ENCODE peak calls at places on chromosomes 3 and 15, in ten cellular contexts. Q, B, C, A, G, E, Y, F, M and J are unnamed samples.

GRCh38 chr3:40920041-40920440 is 279.3 kb upstream of the CTNNB1 start:
- DNase-seq in Q (no peak), B (no peak), C (no peak), A (no peak), G (no peak), E (no peak), Y (no peak), F (no peak), M (no peak), J (no peak)

GRCh38 chr15:28890711-28891495 is 5.1 kb downstream of the APBA2 start:
- DNase-seq in Q (no peak), B (no peak), C (no peak), A (no peak), G (no peak), E (no peak), Y (no peak), F (no peak), M (no peak), J (no peak)

GRCh38 chr3:51930439-51930838 is 11.3 kb downstream of the RRP9 start:
- DNase-seq in Q (no peak), B (no peak), C (no peak), A (no peak), G (no peak), E (no peak), Y (no peak), F (no peak), M (no peak), J (no peak)

GRCh38 chr3:31610700-31611275 is 78.1 kb downstream of the STT3B start:
- DNase-seq in Q (no peak), B (no peak), C (peak; percentile 19), A (no peak), G (peak; percentile 44), E (no peak), Y (peak; percentile 13), F (peak; percentile 13), M (no peak), J (no peak)

GRCh38 chr3:65483475-65483874 is 555.2 kb downstream of the MAGI1 start:
- DNase-seq in Q (peak; percentile 31), B (peak; percentile 24), C (no peak), A (peak; percentile 83), G (peak; percentile 28), E (peak; percentile 50), Y (peak; percentile 76), F (peak; percentile 89), M (no peak), J (peak; percentile 53)

GRCh38 chr15:42858999-42859789 is 61.4 kb downstream of the TTBK2 start:
- DNase-seq in Q (no peak), B (no peak), C (no peak), A (no peak), G (no peak), E (no peak), Y (no peak), F (no peak), M (no peak), J (no peak)

GRCh38 chr15:70875001-70875782 is 17.0 kb downstream of the THAP10 start:
- DNase-seq in Q (no peak), B (no peak), C (no peak), A (no peak), G (no peak), E (no peak), Y (no peak), F (no peak), M (no peak), J (no peak)

GRCh38 chr3:197554562-197555280 is 1.0 kb downstream of the BDH1 start:
- DNase-seq in Q (peak; percentile 92), B (peak; percentile 92), C (peak; percentile 80), A (peak; percentile 95), G (peak; percentile 84), E (peak; percentile 97), Y (peak; percentile 97), F (peak; percentile 96), M (peak; percentile 92), J (peak; percentile 91)

GRCh38 chr3:129616713-129617112 is 10.2 kb upstream of the PLXND1 start:
- DNase-seq in Q (peak; percentile 54), B (no peak), C (no peak), A (peak; percentile 50), G (no peak), E (no peak), Y (peak; percentile 65), F (no peak), M (no peak), J (no peak)

GRCh38 chr3:50322386-50323091 is at the start of gene HYAL2:
- DNase-seq in Q (peak; percentile 84), B (peak; percentile 89), C (no peak), A (peak; percentile 85), G (no peak), E (no peak), Y (no peak), F (no peak), M (no peak), J (peak; percentile 79)

GRCh38 chr3:117261907-117262518 is 552.4 kb downstream of the TUSC7 start:
- DNase-seq in Q (no peak), B (no peak), C (no peak), A (no peak), G (no peak), E (peak; percentile 33), Y (peak; percentile 56), F (peak; percentile 55), M (no peak), J (no peak)

GRCh38 chr3:56915969-56916586 is 114.3 kb upstream of the ARHGEF3 start:
- DNase-seq in Q (peak; percentile 51), B (no peak), C (no peak), A (peak; percentile 36), G (no peak), E (peak; percentile 49), Y (peak; percentile 30), F (no peak), M (no peak), J (peak; percentile 37)

GRCh38 chr15:71791975-71792374 is 18.4 kb upstream of the NR2E3 start:
- DNase-seq in Q (no peak), B (no peak), C (no peak), A (no peak), G (no peak), E (no peak), Y (no peak), F (no peak), M (no peak), J (no peak)

GRCh38 chr3:62538706-62539356 is 165.5 kb upstream of the FEZF2 start:
- DNase-seq in Q (no peak), B (no peak), C (no peak), A (no peak), G (no peak), E (no peak), Y (no peak), F (no peak), M (no peak), J (no peak)

GRCh38 chr3:152586974-152587373 is 248.0 kb upstream of the P2RY1 start:
- DNase-seq in Q (no peak), B (no peak), C (no peak), A (no peak), G (no peak), E (no peak), Y (no peak), F (no peak), M (no peak), J (no peak)

DNA sequence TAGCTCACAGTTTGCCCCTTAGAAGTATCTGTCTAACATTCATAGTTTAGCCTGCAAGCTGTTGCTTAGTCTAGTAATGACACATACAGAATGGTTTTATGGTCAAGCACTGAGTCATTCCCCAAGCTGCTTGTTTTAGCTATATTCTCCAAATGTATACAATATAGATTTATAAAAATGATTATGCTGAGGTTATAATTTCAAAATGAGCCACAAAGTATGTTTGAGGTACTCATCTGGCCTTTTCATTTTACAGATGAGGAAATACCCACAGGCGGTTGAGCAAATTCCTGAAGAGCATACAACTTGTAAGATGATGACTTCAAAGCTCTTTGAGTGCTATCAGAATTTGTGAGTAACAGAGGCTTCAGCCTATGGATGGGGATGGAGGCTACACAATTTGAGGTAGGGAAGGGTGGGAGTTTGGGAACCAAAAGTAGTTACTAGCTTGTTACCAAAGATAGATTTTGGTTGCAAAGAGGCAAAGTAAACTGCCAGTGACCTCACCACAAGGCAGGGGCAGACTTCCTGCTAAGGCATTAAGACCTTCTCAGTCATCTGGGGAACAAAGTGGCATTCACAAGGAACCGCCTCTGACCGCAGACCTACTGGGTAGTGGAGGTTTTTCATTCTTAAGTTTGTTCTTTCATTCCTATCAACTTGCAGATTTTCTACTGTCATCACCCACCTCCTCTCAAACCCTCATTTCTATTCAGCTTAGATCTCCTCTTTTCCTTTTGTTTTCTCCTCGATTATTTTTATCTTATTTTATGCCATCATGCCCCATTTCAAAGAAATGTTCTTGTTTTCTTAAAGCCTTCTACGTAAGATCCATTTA is 257.2 kb upstream of the NECTIN3 start:
- DNase-seq in Q (no peak), B (no peak), C (no peak), A (no peak), G (no peak), E (peak; percentile 14), Y (no peak), F (no peak), M (no peak), J (no peak)
- H3K27ac ChIP-seq in Q (no peak overlapping the region), B (no peak overlapping the region), C (peak overlapping the region; percentile 53), A (no peak overlapping the region), G (no peak overlapping the region), E (no peak overlapping the region), Y (no peak overlapping the region), F (no peak overlapping the region), M (no peak overlapping the region), J (no peak overlapping the region)

DNA sequence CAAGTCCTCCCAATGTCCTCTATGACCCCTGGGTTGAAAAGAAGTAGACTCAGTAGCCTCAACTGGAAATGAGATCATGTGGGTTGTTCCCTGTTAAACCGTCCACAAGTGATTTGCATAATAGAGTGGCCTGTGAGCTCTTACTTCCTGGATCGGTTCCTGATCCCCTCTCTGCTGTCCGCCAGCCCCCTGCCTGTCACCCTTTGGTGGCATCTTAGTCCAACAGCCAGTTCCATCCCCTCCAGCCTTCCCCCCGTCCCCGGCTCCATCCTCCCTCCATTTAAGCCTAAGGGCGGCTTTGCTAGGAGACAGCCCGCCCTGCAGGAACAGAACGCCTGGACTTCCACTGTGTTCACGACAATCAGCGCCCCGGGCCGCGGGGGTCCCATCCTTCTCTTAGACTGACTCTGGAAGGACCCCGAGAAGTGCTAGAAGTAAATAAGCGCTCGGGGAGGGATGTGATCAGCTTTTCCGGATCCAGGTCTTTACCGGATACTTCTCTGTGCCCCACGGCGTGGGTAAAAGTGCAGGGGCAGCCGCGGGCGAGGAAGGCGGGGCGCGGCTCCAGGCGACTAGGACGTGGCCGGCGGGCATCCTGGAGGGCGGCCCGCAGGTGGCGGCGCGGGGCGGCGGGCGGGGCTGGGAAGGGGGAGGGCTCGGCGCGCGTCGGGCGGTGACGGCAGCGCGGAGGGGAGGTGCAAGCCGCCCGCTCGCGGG is 51.2 kb upstream of the ULK4 start:
- DNase-seq in Q (peak; percentile 56), B (peak; percentile 75), C (peak; percentile 56), A (peak; percentile 85), G (peak; percentile 32), E (peak; percentile 86), Y (peak; percentile 69), F (peak; percentile 58), M (no peak), J (peak; percentile 83)
- TF ChIP-seq POLR2A in Q (no peak), B (no peak), C (peak; percentile 55), A (no peak), G (no peak), E (peak; percentile 79), Y (peak; percentile 65), F (no peak), M (no peak), J (no peak)

GRCh38 chr15:38072007-38072506 is 137.6 kb downstream of the TMCO5A start:
- DNase-seq in Q (no peak), B (no peak), C (no peak), A (no peak), G (no peak), E (no peak), Y (no peak), F (no peak), M (no peak), J (no peak)
- H3K27ac ChIP-seq in Q (peak overlapping the region; percentile 95), B (peak overlapping the region; percentile 61), C (peak overlapping the region; percentile 88), A (peak overlapping the region; percentile 92), G (peak overlapping the region; percentile 88), E (peak overlapping the region; percentile 88), Y (peak overlapping the region; percentile 74), F (peak overlapping the region; percentile 88), M (peak overlapping the region; percentile 73), J (peak overlapping the region; percentile 62)

GRCh38 chr15:75578948-75579908 is at the start of gene PTPN9:
- DNase-seq in Q (peak; percentile 79), B (peak; percentile 85), C (peak; percentile 77), A (peak; percentile 86), G (peak; percentile 70), E (peak; percentile 85), Y (peak; percentile 73), F (peak; percentile 71), M (peak; percentile 69), J (peak; percentile 88)
- TF ChIP-seq POLR2A in Q (peak; percentile 55), B (peak; percentile 30), C (peak; percentile 62), A (no peak), G (peak; percentile 46), E (peak; percentile 50), Y (peak; percentile 43), F (peak; percentile 64), M (peak; percentile 47), J (no peak)